ENCODE peak calls at places on chromosomes 11 and 22, in six cellular contexts. One of them, this sample, is unnamed.

GRCh38 chr11:129279326-129280026 is 87.4 kb upstream of the ARHGAP32 start:
- DNase-seq in T-cell: peak; percentile 72
- DNase-seq in Calu3: peak; percentile 89
- DNase-seq in non-pigmented ciliary epithelial cell: no peak
- DNase-seq in CD4-positive, alpha-beta T cell: peak; percentile 66
- DNase-seq in EH: peak; percentile 80
- DNase-seq in this sample: peak; percentile 47

GRCh38 chr11:563812-564578 is 3.2 kb downstream of the RASSF7 start:
- DNase-seq in Calu3: peak; percentile 54
- DNase-seq in EH: no peak
- DNase-seq in CD4-positive, alpha-beta T cell: no peak
- DNase-seq in T-cell: no peak
- DNase-seq in non-pigmented ciliary epithelial cell: no peak
- DNase-seq in this sample: no peak

GRCh38 chr11:121722431-121723256 is 269.9 kb upstream of the SORL1-AS1 start:
- DNase-seq in EH: peak; percentile 68
- DNase-seq in Calu3: peak; percentile 64
- DNase-seq in T-cell: no peak
- DNase-seq in CD4-positive, alpha-beta T cell: no peak
- DNase-seq in non-pigmented ciliary epithelial cell: peak; percentile 82
- DNase-seq in this sample: no peak

GRCh38 chr11:72406536-72407507 is 27.5 kb downstream of the CLPB start:
- DNase-seq in non-pigmented ciliary epithelial cell: no peak
- DNase-seq in EH: no peak
- DNase-seq in T-cell: no peak
- DNase-seq in CD4-positive, alpha-beta T cell: no peak
- DNase-seq in Calu3: no peak
- DNase-seq in this sample: no peak

GRCh38 chr11:12123799-12124198 is 13.4 kb downstream of the MICAL2 start:
- DNase-seq in CD4-positive, alpha-beta T cell: no peak
- DNase-seq in EH: no peak
- DNase-seq in T-cell: no peak
- DNase-seq in non-pigmented ciliary epithelial cell: no peak
- DNase-seq in Calu3: no peak
- DNase-seq in this sample: no peak

GRCh38 chr11:86629070-86629706 is 43.2 kb downstream of the ME3 start:
- DNase-seq in Calu3: no peak
- DNase-seq in CD4-positive, alpha-beta T cell: no peak
- DNase-seq in non-pigmented ciliary epithelial cell: no peak
- DNase-seq in T-cell: no peak
- DNase-seq in EH: peak; percentile 56
- DNase-seq in this sample: no peak

GRCh38 chr11:108825381-108825780 is 160.5 kb downstream of the DDX10 start:
- DNase-seq in EH: no peak
- DNase-seq in non-pigmented ciliary epithelial cell: no peak
- DNase-seq in Calu3: no peak
- DNase-seq in T-cell: no peak
- DNase-seq in CD4-positive, alpha-beta T cell: no peak
- DNase-seq in this sample: no peak

GRCh38 chr22:43742551-43742950 is 69.6 kb downstream of the EFCAB6 start:
- DNase-seq in CD4-positive, alpha-beta T cell: no peak
- DNase-seq in T-cell: no peak
- DNase-seq in Calu3: no peak
- DNase-seq in non-pigmented ciliary epithelial cell: no peak
- DNase-seq in EH: no peak
- DNase-seq in this sample: no peak

GRCh38 chr11:35246725-35247124 is 107.8 kb downstream of the CD44 start:
- DNase-seq in EH: peak; percentile 65
- DNase-seq in CD4-positive, alpha-beta T cell: no peak
- DNase-seq in T-cell: no peak
- DNase-seq in Calu3: no peak
- DNase-seq in non-pigmented ciliary epithelial cell: no peak
- DNase-seq in this sample: no peak

GRCh38 chr11:125451400-125452124 is 44.5 kb downstream of the FEZ1 start:
- DNase-seq in CD4-positive, alpha-beta T cell: no peak
- DNase-seq in EH: peak; percentile 35
- DNase-seq in T-cell: no peak
- DNase-seq in non-pigmented ciliary epithelial cell: no peak
- DNase-seq in Calu3: peak; percentile 72
- DNase-seq in this sample: no peak

GRCh38 chr22:42432020-42432596 is at the start of gene NFAM1:
- DNase-seq in Calu3: no peak
- DNase-seq in non-pigmented ciliary epithelial cell: no peak
- DNase-seq in CD4-positive, alpha-beta T cell: no peak
- DNase-seq in T-cell: no peak
- DNase-seq in EH: no peak
- DNase-seq in this sample: no peak

GRCh38 chr11:102447193-102447592 is 5.4 kb downstream of the TMEM123 start:
- DNase-seq in CD4-positive, alpha-beta T cell: no peak
- DNase-seq in Calu3: no peak
- DNase-seq in T-cell: no peak
- DNase-seq in EH: no peak
- DNase-seq in non-pigmented ciliary epithelial cell: no peak
- DNase-seq in this sample: no peak

GRCh38 chr11:60563553-60564235 is 48.5 kb downstream of the MS4A13 start:
- DNase-seq in CD4-positive, alpha-beta T cell: no peak
- DNase-seq in Calu3: no peak
- DNase-seq in T-cell: no peak
- DNase-seq in non-pigmented ciliary epithelial cell: no peak
- DNase-seq in EH: no peak
- DNase-seq in this sample: no peak

GRCh38 chr11:69613594-69613993 is 27.4 kb upstream of the CCND1 start:
- DNase-seq in Calu3: no peak
- DNase-seq in CD4-positive, alpha-beta T cell: no peak
- DNase-seq in non-pigmented ciliary epithelial cell: no peak
- DNase-seq in EH: no peak
- DNase-seq in T-cell: no peak
- DNase-seq in this sample: no peak

GRCh38 chr11:69301491-69302401 is 7.8 kb downstream of the MYEOV start:
- DNase-seq in T-cell: no peak
- DNase-seq in non-pigmented ciliary epithelial cell: no peak
- DNase-seq in EH: peak; percentile 96
- DNase-seq in Calu3: peak; percentile 94
- DNase-seq in CD4-positive, alpha-beta T cell: no peak
- DNase-seq in this sample: no peak

GRCh38 chr11:73295259-73295995 is 12.6 kb upstream of the ARHGEF17 start:
- DNase-seq in CD4-positive, alpha-beta T cell: peak; percentile 61
- DNase-seq in T-cell: peak; percentile 67
- DNase-seq in non-pigmented ciliary epithelial cell: no peak
- DNase-seq in Calu3: peak; percentile 83
- DNase-seq in EH: peak; percentile 92
- DNase-seq in this sample: peak; percentile 68

GRCh38 chr11:1758611-1759150 is 5.0 kb downstream of the CTSD start:
- DNase-seq in non-pigmented ciliary epithelial cell: no peak
- DNase-seq in EH: no peak
- DNase-seq in CD4-positive, alpha-beta T cell: no peak
- DNase-seq in Calu3: no peak
- DNase-seq in T-cell: no peak
- DNase-seq in this sample: no peak

GRCh38 chr11:86934263-86934932 is 20.8 kb downstream of the FZD4 start:
- DNase-seq in T-cell: no peak
- DNase-seq in Calu3: no peak
- DNase-seq in EH: no peak
- DNase-seq in non-pigmented ciliary epithelial cell: no peak
- DNase-seq in CD4-positive, alpha-beta T cell: no peak
- DNase-seq in this sample: no peak

GRCh38 chr22:36873614-36874308 is 13.0 kb downstream of the NCF4 start:
- DNase-seq in non-pigmented ciliary epithelial cell: peak; percentile 20
- DNase-seq in Calu3: peak; percentile 59
- DNase-seq in CD4-positive, alpha-beta T cell: no peak
- DNase-seq in EH: peak; percentile 64
- DNase-seq in T-cell: no peak
- DNase-seq in this sample: no peak

GRCh38 chr11:64698427-64698826 is 24.6 kb downstream of the NRXN2 start:
- DNase-seq in CD4-positive, alpha-beta T cell: no peak
- DNase-seq in EH: no peak
- DNase-seq in non-pigmented ciliary epithelial cell: no peak
- DNase-seq in Calu3: no peak
- DNase-seq in T-cell: no peak
- DNase-seq in this sample: no peak

GRCh38 chr22:40029189-40029890 is 34.6 kb downstream of the FAM83F start:
- DNase-seq in EH: no peak
- DNase-seq in T-cell: no peak
- DNase-seq in Calu3: no peak
- DNase-seq in CD4-positive, alpha-beta T cell: no peak
- DNase-seq in non-pigmented ciliary epithelial cell: no peak
- DNase-seq in this sample: no peak

GRCh38 chr22:30649430-30650007 is 13.9 kb downstream of the SLC35E4 start:
- DNase-seq in non-pigmented ciliary epithelial cell: no peak
- DNase-seq in CD4-positive, alpha-beta T cell: peak; percentile 54
- DNase-seq in EH: peak; percentile 83
- DNase-seq in Calu3: peak; percentile 89
- DNase-seq in T-cell: no peak
- DNase-seq in this sample: peak; percentile 37

GRCh38 chr22:50091092-50091491 is 1.3 kb downstream of the MOV10L1 start:
- DNase-seq in Calu3: no peak
- DNase-seq in non-pigmented ciliary epithelial cell: no peak
- DNase-seq in CD4-positive, alpha-beta T cell: no peak
- DNase-seq in T-cell: no peak
- DNase-seq in EH: no peak
- DNase-seq in this sample: no peak

GRCh38 chr22:47167056-47167455 is 404.6 kb downstream of the TBC1D22A start:
- DNase-seq in non-pigmented ciliary epithelial cell: no peak
- DNase-seq in T-cell: no peak
- DNase-seq in Calu3: no peak
- DNase-seq in EH: no peak
- DNase-seq in CD4-positive, alpha-beta T cell: no peak
- DNase-seq in this sample: no peak

GRCh38 chr11:75562836-75563484 is 907 bp downstream of the SERPINH1 start:
- DNase-seq in Calu3: peak; percentile 19
- DNase-seq in CD4-positive, alpha-beta T cell: no peak
- DNase-seq in EH: peak; percentile 81
- DNase-seq in T-cell: no peak
- DNase-seq in non-pigmented ciliary epithelial cell: no peak
- DNase-seq in this sample: no peak

GRCh38 chr11:41316726-41317125 is 142.7 kb downstream of the LRRC4C start:
- DNase-seq in T-cell: no peak
- DNase-seq in Calu3: no peak
- DNase-seq in non-pigmented ciliary epithelial cell: peak; percentile 35
- DNase-seq in CD4-positive, alpha-beta T cell: no peak
- DNase-seq in EH: no peak
- DNase-seq in this sample: no peak

GRCh38 chr22:19576460-19577421 is 52.5 kb upstream of the CLDN5 start:
- DNase-seq in EH: peak; percentile 83
- DNase-seq in T-cell: peak; percentile 7
- DNase-seq in non-pigmented ciliary epithelial cell: no peak
- DNase-seq in Calu3: peak; percentile 13
- DNase-seq in CD4-positive, alpha-beta T cell: peak; percentile 30
- DNase-seq in this sample: no peak

GRCh38 chr11:73454987-73455386 is 78.8 kb downstream of the RELT start:
- DNase-seq in EH: no peak
- DNase-seq in T-cell: no peak
- DNase-seq in CD4-positive, alpha-beta T cell: no peak
- DNase-seq in non-pigmented ciliary epithelial cell: no peak
- DNase-seq in Calu3: no peak
- DNase-seq in this sample: no peak

GRCh38 chr11:73654482-73655021 is 8.2 kb downstream of the PLEKHB1 start:
- DNase-seq in non-pigmented ciliary epithelial cell: no peak
- DNase-seq in T-cell: no peak
- DNase-seq in CD4-positive, alpha-beta T cell: no peak
- DNase-seq in Calu3: no peak
- DNase-seq in EH: no peak
- DNase-seq in this sample: no peak

GRCh38 chr11:119188887-119189286 is 3.6 kb downstream of the NHERF4 start:
- DNase-seq in T-cell: no peak
- DNase-seq in CD4-positive, alpha-beta T cell: no peak
- DNase-seq in EH: no peak
- DNase-seq in Calu3: no peak
- DNase-seq in non-pigmented ciliary epithelial cell: no peak
- DNase-seq in this sample: no peak

GRCh38 chr11:14125529-14125928 is 163.0 kb downstream of the SPON1 start:
- DNase-seq in EH: no peak
- DNase-seq in T-cell: no peak
- DNase-seq in Calu3: peak; percentile 67
- DNase-seq in CD4-positive, alpha-beta T cell: no peak
- DNase-seq in non-pigmented ciliary epithelial cell: no peak
- DNase-seq in this sample: no peak

GRCh38 chr22:19723165-19723989 is at the start of gene GP1BB:
- DNase-seq in non-pigmented ciliary epithelial cell: no peak
- DNase-seq in T-cell: peak; percentile 26
- DNase-seq in Calu3: peak; percentile 60
- DNase-seq in CD4-positive, alpha-beta T cell: no peak
- DNase-seq in EH: no peak
- DNase-seq in this sample: no peak

GRCh38 chr11:45091563-45092392 is 54.7 kb upstream of the PRDM11 start:
- DNase-seq in EH: peak; percentile 92
- DNase-seq in non-pigmented ciliary epithelial cell: no peak
- DNase-seq in Calu3: no peak
- DNase-seq in T-cell: no peak
- DNase-seq in CD4-positive, alpha-beta T cell: no peak
- DNase-seq in this sample: no peak

GRCh38 chr11:3022300-3022967 is 30.3 kb upstream of the NAP1L4 start:
- DNase-seq in EH: peak; percentile 74
- DNase-seq in Calu3: no peak
- DNase-seq in T-cell: no peak
- DNase-seq in non-pigmented ciliary epithelial cell: peak; percentile 36
- DNase-seq in CD4-positive, alpha-beta T cell: no peak
- DNase-seq in this sample: no peak

GRCh38 chr11:9617960-9618359 is 44.5 kb downstream of the WEE1 start:
- DNase-seq in T-cell: no peak
- DNase-seq in Calu3: no peak
- DNase-seq in CD4-positive, alpha-beta T cell: no peak
- DNase-seq in non-pigmented ciliary epithelial cell: peak; percentile 60
- DNase-seq in EH: peak; percentile 90
- DNase-seq in this sample: no peak

This sample was measured in T-helper 9 cell.